ENCODE peak calls at places on chromosomes 2 and 18, in nine cellular contexts. T is upper lobe of right lung, L is foreskin keratinocyte, H is left lung, D is heart right ventricle, C is pancreas, R is right cardiac atrium, A is body of pancreas, Q is aorta. P is an unnamed sample. For H3K27me3 and H3K4me1, the result is how much of the 10 kb centered on the place peaks cover.

GRCh38 chr2:121175326-121175725 is 109.7 kb downstream of the TFCP2L1 start:
- ATAC-seq in H (no peak), T (no peak), L (no peak), A (no peak), C (no peak), D (peak), R (no peak), Q (no peak), P (no peak)

GRCh38 chr18:76518543-76519155 is 23.6 kb upstream of the ZNF516 start:
- ATAC-seq in H (peak), Q (peak), C (peak), A (peak), R (peak), T (peak), L (no peak), D (peak), P (peak)

GRCh38 chr2:54555318-54555837 is 99.3 kb downstream of the SPTBN1 start:
- ATAC-seq in Q (no peak), H (no peak), D (no peak), R (no peak), C (no peak), A (no peak), L (no peak), T (no peak), P (no peak)

GRCh38 chr2:97742381-97742847 is 29.0 kb downstream of the ZAP70 start:
- ATAC-seq in D (peak), A (no peak), H (no peak), L (no peak), R (peak), Q (no peak), C (no peak), T (no peak), P (no peak)

GRCh38 chr2:29123584-29124349 is 8.6 kb downstream of the CLIP4 start:
- ATAC-seq in H (peak), R (no peak), C (no peak), A (peak), D (no peak), T (peak), Q (no peak), L (peak), P (no peak)

GRCh38 chr2:121489944-121490585 is 40.6 kb upstream of the RNU4ATAC start:
- ATAC-seq in D (no peak), H (peak), C (no peak), R (no peak), L (no peak), A (no peak), Q (no peak), T (no peak), P (no peak)

GRCh38 chr2:9243357-9243756 is 36.7 kb downstream of the ASAP2 start:
- ATAC-seq in Q (no peak), A (no peak), C (no peak), D (no peak), H (no peak), T (no peak), R (no peak), L (no peak), P (no peak)

GRCh38 chr18:24913507-24914147 is 438.3 kb downstream of the ZNF521 start:
- ATAC-seq in C (no peak), T (peak), D (peak), Q (no peak), R (peak), H (no peak), A (no peak), L (no peak), P (peak)

GRCh38 chr18:23719634-23720201 is 30.5 kb downstream of the LAMA3 start:
- ATAC-seq in Q (peak), L (peak), H (peak), R (peak), T (peak), A (peak), D (peak), C (peak), P (peak)

GRCh38 chr2:200677721-200678532 is 92.1 kb downstream of the AOX1 start:
- ATAC-seq in L (no peak), A (peak), C (peak), H (peak), Q (peak), T (peak), D (peak), R (peak), P (peak)

GRCh38 chr2:68512352-68512751 is 45.0 kb downstream of the APLF start:
- ATAC-seq in R (no peak), T (peak), D (no peak), Q (no peak), A (no peak), L (no peak), C (no peak), H (no peak), P (no peak)

GRCh38 chr2:29615841-29616240 is 305.5 kb downstream of the ALK start:
- ATAC-seq in R (no peak), H (no peak), D (no peak), L (no peak), Q (no peak), T (no peak), A (no peak), C (no peak), P (no peak)

GRCh38 chr2:24111407-24111861 is 11.7 kb downstream of the PFN4 start:
- ATAC-seq in L (peak), H (peak), Q (no peak), C (no peak), T (peak), A (no peak), R (peak), D (peak), P (no peak)

GRCh38 chr18:63402246-63403164 is 19.8 kb downstream of the VPS4B start:
- ATAC-seq in D (peak), Q (no peak), A (no peak), L (peak), H (no peak), C (no peak), R (peak), T (no peak), P (no peak)

GRCh38 chr18:25830787-25831186 is 259.6 kb downstream of the SS18 start:
- ATAC-seq in A (no peak), Q (peak), H (peak), L (no peak), R (peak), T (peak), C (peak), D (peak), P (peak)

DNA sequence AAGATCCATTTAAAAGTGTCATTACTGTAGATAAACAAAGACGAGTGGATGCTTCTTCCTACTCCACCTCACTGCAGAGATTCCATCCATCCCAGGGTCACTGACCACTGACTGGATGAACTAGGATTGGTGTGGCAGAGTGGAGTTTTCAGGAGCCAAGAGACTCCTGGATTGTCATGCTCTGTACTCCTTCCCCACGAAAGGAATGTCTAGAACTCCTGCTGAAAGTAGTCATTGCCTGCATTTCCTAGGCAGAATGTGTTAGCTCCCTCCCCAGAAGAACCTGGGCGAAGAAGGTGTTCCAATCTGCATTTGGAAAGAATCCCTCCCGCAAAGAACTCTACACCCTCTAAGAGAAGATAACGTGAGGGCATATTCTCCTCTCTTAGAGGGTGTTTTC is 6.3 kb downstream of the PAX8 start:
- ATAC-seq in A (no peak), L (no peak), D (no peak), R (no peak), T (no peak), C (no peak), Q (no peak), H (no peak), P (no peak)
- H3K27me3 ChIP-seq in A (under half), L (half or more), D (under half), R (under half), T (half or more), C (under half), Q (under half), H (half or more), P (half or more)

DNA sequence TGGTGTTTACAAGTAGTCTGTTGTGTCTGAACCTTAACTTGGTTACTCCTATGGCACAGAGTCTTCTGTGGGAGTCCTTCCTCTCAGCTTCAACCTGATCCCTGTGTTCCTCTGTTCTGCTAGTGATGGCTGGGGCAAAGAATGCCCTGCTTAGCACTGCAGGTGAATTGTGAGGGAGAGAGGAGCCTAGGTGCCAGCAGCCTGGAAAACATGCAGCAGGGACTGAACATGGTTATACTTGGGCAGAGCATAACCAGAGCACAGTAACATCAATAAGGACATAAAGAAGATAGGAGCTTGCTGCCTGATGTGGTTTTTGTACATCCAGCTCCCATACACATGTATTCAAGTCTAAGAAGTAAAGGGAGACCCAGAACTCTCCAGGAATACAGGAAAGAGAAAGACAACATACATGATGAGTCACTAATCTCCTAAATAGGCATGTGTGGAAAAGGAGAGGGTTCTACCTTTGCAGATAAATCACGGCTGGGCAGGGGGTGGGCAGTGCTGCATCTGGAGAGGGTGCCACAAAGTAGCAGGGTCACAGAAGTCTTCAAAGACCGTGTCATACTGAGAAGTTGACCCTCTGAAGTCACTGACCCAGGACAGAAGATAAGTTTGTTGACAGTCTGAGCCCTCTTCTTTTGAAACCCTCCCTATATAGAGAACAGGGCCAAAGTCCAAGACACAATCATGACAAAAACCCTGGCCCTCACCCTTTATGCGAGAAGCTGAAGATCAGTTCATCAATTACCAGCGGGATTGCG is 129.9 kb downstream of the FAM124B start:
- ATAC-seq in D (no peak), A (no peak), Q (no peak), T (no peak), H (no peak), C (no peak), L (peak), R (no peak), P (no peak)
- H3K4me1 ChIP-seq in D (under half), A (under half), Q (under half), T (under half), H (under half), C (under half), L (under half), R (under half), P (under half)

DNA sequence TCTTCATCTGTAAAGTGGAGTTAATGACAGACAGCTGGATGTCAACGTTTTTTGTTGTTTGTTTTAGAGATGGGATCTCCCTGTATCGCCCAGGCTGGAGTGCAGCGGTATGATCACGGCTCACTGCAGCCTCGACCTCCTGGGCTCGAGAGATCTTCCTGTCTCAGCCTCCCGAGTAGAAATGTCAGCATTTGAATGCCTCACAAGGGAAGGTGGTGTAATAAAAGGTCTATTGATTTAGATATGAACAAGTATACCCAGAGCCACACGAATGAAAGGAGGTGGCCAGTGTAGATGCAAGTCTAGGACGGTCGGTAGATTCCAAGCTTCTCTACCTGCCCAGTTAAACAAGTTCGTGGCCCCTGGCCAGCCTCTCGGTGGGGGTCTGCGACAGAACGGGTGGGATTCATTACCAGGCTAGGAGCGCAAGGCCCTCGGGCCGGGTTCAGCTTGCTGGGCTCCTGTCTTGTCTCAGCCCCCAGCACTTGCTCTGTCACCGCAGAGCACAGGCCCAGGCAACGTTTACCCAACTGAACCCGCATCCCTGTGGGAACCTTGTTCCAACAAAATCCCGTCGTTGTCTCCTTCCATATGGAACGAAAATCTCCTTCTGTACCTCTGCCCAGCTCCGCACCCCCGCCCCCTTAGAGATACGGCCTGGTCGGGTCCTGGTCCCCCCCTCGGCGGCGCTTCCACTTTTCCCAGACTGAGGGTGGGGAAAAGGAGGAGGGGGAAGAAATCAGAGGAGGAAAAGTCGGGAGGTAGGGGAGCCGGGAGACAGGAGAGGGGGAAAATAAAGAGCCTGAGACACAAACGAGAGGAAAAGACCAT is 2.0 kb upstream of the EMX1 start:
- ATAC-seq in Q (no peak), R (no peak), H (no peak), T (no peak), C (no peak), D (no peak), A (no peak), L (no peak), P (no peak)
- H3K27me3 ChIP-seq in Q (under half), R (under half), H (half or more), T (half or more), C (under half), D (half or more), A (under half), L (half or more), P (half or more)

GRCh38 chr18:13273800-13274199 is 55.2 kb downstream of the LDLRAD4 start:
- ATAC-seq in H (no peak), T (no peak), Q (no peak), A (no peak), D (no peak), R (no peak), C (no peak), L (no peak), P (no peak)
- H3K4me1 ChIP-seq in H (under half), T (under half), Q (under half), A (under half), D (under half), R (under half), C (under half), L (under half), P (under half)

GRCh38 chr2:237858294-237859081 is 935 bp upstream of the RAMP1 start:
- ATAC-seq in H (peak), C (peak), Q (peak), A (peak), D (peak), R (peak), T (peak), L (peak), P (peak)
- H3K27me3 ChIP-seq in H (half or more), C (under half), Q (under half), A (under half), D (under half), R (under half), T (under half), L (under half), P (under half)

GRCh38 chr18:46179306-46179705 is 75.1 kb downstream of the HAUS1 start:
- ATAC-seq in Q (no peak), C (no peak), D (no peak), H (no peak), A (no peak), T (no peak), L (no peak), R (no peak), P (no peak)
- H3K4me1 ChIP-seq in Q (under half), C (under half), D (half or more), H (under half), A (under half), T (under half), L (under half), R (under half), P (half or more)

P was measured in gastroesophageal sphincter.